ENCODE peak calls at places on chromosomes 2 and 18, in eight cellular contexts. H is sigmoid colon, L is lower lobe of right lung, S is hepatocyte, M is tibial artery, X is AG04449, O is A549, V is stomach. C is an unnamed sample.

GRCh38 chr2:60335533-60336237 is 217.8 kb downstream of the BCL11A start:
- DNase-seq in H (no peak), V (no peak), L (no peak), O (no peak), X (no peak), M (no peak), S (no peak), C (no peak)

GRCh38 chr18:24112874-24113615 is 25.8 kb upstream of the CABYR start:
- DNase-seq in V (no peak), L (no peak), S (peak; percentile 77), O (peak; percentile 30), X (no peak), M (no peak), H (no peak), C (no peak)

GRCh38 chr2:28359222-28360065 is 33.2 kb upstream of the FOSL2 start:
- DNase-seq in H (no peak), M (no peak), L (peak; percentile 79), O (no peak), S (peak; percentile 73), V (peak; percentile 84), X (no peak), C (no peak)

GRCh38 chr2:66446178-66446860 is 11.4 kb downstream of the MEIS1 start:
- DNase-seq in X (no peak), S (peak; percentile 28), M (no peak), H (peak; percentile 84), V (no peak), O (no peak), L (peak; percentile 47), C (peak; percentile 72)

GRCh38 chr2:16122556-16122955 is 182.2 kb downstream of the MYCN start:
- DNase-seq in X (no peak), L (no peak), V (no peak), O (no peak), M (no peak), H (no peak), S (no peak), C (no peak)

GRCh38 chr18:36635414-36636096 is 193.2 kb downstream of the TPGS2 start:
- DNase-seq in L (no peak), H (no peak), X (no peak), S (no peak), M (no peak), O (no peak), V (no peak), C (no peak)

GRCh38 chr2:171529914-171530313 is 7.6 kb downstream of the CYBRD1 start:
- DNase-seq in H (no peak), O (peak; percentile 8), M (no peak), S (no peak), L (no peak), X (no peak), V (no peak), C (no peak)

GRCh38 chr2:32564417-32565035 is 63.3 kb upstream of the TTC27 start:
- DNase-seq in S (no peak), O (no peak), V (no peak), H (no peak), X (no peak), L (no peak), M (no peak), C (no peak)

GRCh38 chr2:102069311-102069974 is 73.1 kb upstream of the IL1R1 start:
- DNase-seq in M (no peak), S (no peak), L (no peak), O (no peak), V (no peak), H (no peak), X (no peak), C (no peak)

GRCh38 chr2:126863336-126864015 is 35.2 kb upstream of the TEX51 start:
- DNase-seq in H (no peak), L (no peak), S (no peak), X (no peak), O (no peak), V (no peak), M (no peak), C (no peak)

GRCh38 chr18:79872852-79873444 is 75.2 kb downstream of the KCNG2 start:
- DNase-seq in H (no peak), V (no peak), S (no peak), X (no peak), O (no peak), L (no peak), M (no peak), C (no peak)

GRCh38 chr2:63132020-63132419 is 81.4 kb downstream of the OTX1 start:
- DNase-seq in O (no peak), X (no peak), S (no peak), L (no peak), M (no peak), V (no peak), H (no peak), C (no peak)

GRCh38 chr18:2889761-2890192 is 43.0 kb downstream of the EMILIN2 start:
- DNase-seq in V (no peak), M (no peak), S (no peak), O (no peak), L (no peak), X (no peak), H (no peak), C (no peak)

GRCh38 chr2:106975641-106976040 is 89.7 kb upstream of the ST6GAL2 start:
- DNase-seq in H (no peak), V (no peak), L (no peak), X (no peak), S (no peak), O (no peak), M (no peak), C (peak; percentile 31)

GRCh38 chr2:207835805-207836204 is 66.1 kb upstream of the FZD5 start:
- DNase-seq in H (no peak), S (no peak), O (no peak), X (no peak), L (no peak), M (no peak), V (no peak), C (no peak)

DNA sequence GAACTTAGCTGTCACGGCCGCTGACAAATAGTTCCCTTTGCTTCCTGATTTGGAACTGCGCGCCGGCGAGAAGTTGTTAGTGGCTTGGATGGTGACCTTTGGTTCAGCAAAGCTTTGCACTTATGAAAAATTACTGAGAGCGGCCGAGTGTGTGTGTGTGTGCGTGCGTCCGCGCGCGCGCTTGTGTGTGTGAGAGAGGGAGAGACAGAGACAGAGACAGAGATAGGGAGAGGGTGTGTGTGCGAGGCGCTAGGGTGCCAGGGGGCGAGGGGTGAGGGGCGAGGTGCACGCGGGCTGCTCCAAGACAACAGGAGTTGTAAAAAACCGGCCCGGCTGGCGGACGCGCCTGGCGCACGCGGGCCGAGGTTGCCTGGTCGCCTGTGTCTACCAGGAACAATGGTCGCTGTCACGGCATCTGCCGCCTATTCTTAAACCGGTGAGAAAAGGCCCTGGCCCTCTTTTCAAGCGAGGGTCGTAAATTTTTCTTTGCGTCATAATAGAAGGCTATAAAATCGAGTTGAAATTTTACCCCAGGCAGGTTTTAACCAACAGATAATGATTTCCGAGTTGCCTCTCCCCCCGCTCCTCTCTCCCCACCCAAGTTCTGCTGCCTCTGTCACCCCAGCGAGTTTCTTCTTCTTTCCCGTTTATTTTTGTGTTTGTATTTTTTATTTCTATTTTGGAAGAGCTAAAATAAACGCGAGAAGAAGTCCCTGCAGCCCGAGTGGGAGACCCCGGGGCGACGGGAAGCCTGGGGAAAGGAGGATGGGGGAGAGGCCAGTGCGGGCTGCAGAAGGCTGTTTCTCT is 595 bp downstream of the HOXD3 start:
- DNase-seq in S (no peak), V (no peak), L (no peak), X (no peak), M (no peak), H (no peak), O (no peak), C (peak; percentile 45)
- H3K4me3 ChIP-seq in S (no peak overlapping the region), V (peak overlapping the region; percentile 28), L (no peak overlapping the region), X (peak overlapping the region; percentile 57), M (no peak overlapping the region), H (peak overlapping the region; percentile 24), O (peak overlapping the region; percentile 27), C (peak overlapping the region; percentile 58)

GRCh38 chr2:216217904-216218260 is 108.7 kb downstream of the XRCC5 start:
- DNase-seq in V (no peak), S (no peak), O (no peak), L (no peak), H (no peak), X (no peak), M (no peak), C (no peak)

GRCh38 chr2:216220976-216221375 is 111.8 kb downstream of the XRCC5 start:
- DNase-seq in S (no peak), L (no peak), O (no peak), M (no peak), V (no peak), H (no peak), X (no peak), C (no peak)

GRCh38 chr2:216221806-216222205 is 112.7 kb downstream of the XRCC5 start:
- DNase-seq in L (no peak), H (no peak), S (no peak), M (no peak), X (no peak), V (no peak), O (no peak), C (peak; percentile 33)

GRCh38 chr2:216216951-216217903 is 108.1 kb downstream of the XRCC5 start:
- DNase-seq in M (no peak), X (no peak), O (no peak), V (no peak), S (no peak), H (no peak), L (no peak), C (peak; percentile 34)

GRCh38 chr2:216219866-216220265 is 110.7 kb downstream of the XRCC5 start:
- DNase-seq in H (no peak), M (no peak), S (no peak), X (no peak), V (no peak), O (no peak), L (no peak), C (no peak)
- H3K4me3 ChIP-seq in H (no peak overlapping the region), M (no peak overlapping the region), S (no peak overlapping the region), X (no peak overlapping the region), V (no peak overlapping the region), O (no peak overlapping the region), L (no peak overlapping the region), C (no peak overlapping the region)

GRCh38 chr18:907171-907879 is 2.7 kb downstream of the ADCYAP1 start:
- DNase-seq in H (no peak), L (peak; percentile 46), V (no peak), X (no peak), M (no peak), O (no peak), S (peak; percentile 39), C (no peak)
- H3K4me3 ChIP-seq in H (peak overlapping the region; percentile 31), L (peak overlapping the region; percentile 53), V (peak overlapping the region; percentile 41), X (no peak overlapping the region), M (peak overlapping the region; percentile 40), O (peak overlapping the region; percentile 38), S (peak overlapping the region; percentile 42), C (peak overlapping the region; percentile 51)

DNA sequence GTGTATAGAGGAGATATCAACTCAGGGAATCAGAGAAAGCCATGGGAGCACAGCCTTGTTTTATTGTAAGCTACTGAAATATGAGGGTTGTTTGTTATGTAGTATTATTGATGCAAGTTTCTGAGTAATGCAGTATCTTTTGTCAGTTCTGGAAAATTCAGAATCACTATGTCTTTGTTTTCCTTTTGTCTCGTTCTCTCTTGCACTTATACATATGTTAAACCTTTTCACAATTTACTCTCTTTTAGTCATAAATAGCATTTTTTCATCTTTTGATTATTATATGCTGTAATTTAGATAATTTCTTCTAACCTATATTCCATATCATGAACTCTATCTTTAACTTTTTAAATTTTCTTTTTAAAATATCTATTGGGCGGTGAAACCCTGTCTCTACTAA is 85.0 kb upstream of the COL3A1 start:
- DNase-seq in S (no peak), M (no peak), X (no peak), V (no peak), H (no peak), L (no peak), O (no peak), C (no peak)
- H3K4me3 ChIP-seq in S (no peak overlapping the region), M (no peak overlapping the region), X (no peak overlapping the region), V (no peak overlapping the region), H (no peak overlapping the region), L (no peak overlapping the region), O (no peak overlapping the region), C (no peak overlapping the region)

C was measured in AG10803.